ENCODE peak calls at places on chromosome 14, in five cellular contexts. O is activated T-cell treated with anti-CD3 and anti-CD28 coated beads for 1 hour, Y is AG04450, L is T-helper 17 cell, N is T-helper 1 cell. H is an unnamed sample.

GRCh38 chr14:93023802-93024434 is 91.8 kb downstream of the ITPK1 start:
- DNase-seq in O (no peak), Y (no peak), L (no peak), N (no peak), H (no peak)

GRCh38 chr14:77794357-77794756 is 5.6 kb upstream of the ADCK1 start:
- DNase-seq in O (no peak), Y (no peak), L (no peak), N (no peak), H (no peak)

GRCh38 chr14:92538412-92539017 is 24.9 kb downstream of the RIN3 start:
- DNase-seq in O (no peak), Y (no peak), L (no peak), N (no peak), H (no peak)

GRCh38 chr14:29215853-29216252 is 449.3 kb downstream of the FOXG1 start:
- DNase-seq in O (no peak), Y (no peak), L (no peak), N (no peak), H (no peak)

GRCh38 chr14:104291123-104292000 is 153.0 kb downstream of the KIF26A start:
- DNase-seq in O (no peak), Y (no peak), L (no peak), N (no peak), H (peak)

GRCh38 chr14:90344285-90344684 is 12.5 kb upstream of the NRDE2 start:
- DNase-seq in O (no peak), Y (no peak), L (no peak), N (no peak), H (no peak)

GRCh38 chr14:87443039-87443438 is 549.9 kb downstream of the GALC start:
- DNase-seq in O (no peak), Y (no peak), L (no peak), N (no peak), H (no peak)

GRCh38 chr14:31596691-31597090 is 35.5 kb downstream of the NUBPL start:
- DNase-seq in O (no peak), Y (no peak), L (no peak), N (no peak), H (no peak)

GRCh38 chr14:59126714-59127436 is 61.6 kb upstream of the DAAM1 start:
- DNase-seq in O (no peak), Y (no peak), L (no peak), N (peak), H (no peak)

GRCh38 chr14:39267592-39268112 is 33.9 kb downstream of the MIA2 start:
- DNase-seq in O (no peak), Y (no peak), L (no peak), N (peak), H (no peak)

GRCh38 chr14:94372021-94372605 is 16.3 kb downstream of the SERPINA1 start:
- DNase-seq in O (no peak), Y (no peak), L (no peak), N (no peak), H (peak)

GRCh38 chr14:92582706-92583452 is 69.3 kb downstream of the RIN3 start:
- DNase-seq in O (no peak), Y (no peak), L (no peak), N (peak), H (no peak)

GRCh38 chr14:83838221-83838620 is 1691.7 kb upstream of the FLRT2 start:
- DNase-seq in O (no peak), Y (no peak), L (no peak), N (no peak), H (no peak)

GRCh38 chr14:77043177-77043983 is 14.9 kb upstream of the IRF2BPL start:
- DNase-seq in O (no peak), Y (no peak), L (no peak), N (peak), H (peak)

GRCh38 chr14:75453817-75454434 is 26.1 kb downstream of the JDP2 start:
- DNase-seq in O (peak), Y (no peak), L (no peak), N (no peak), H (no peak)

GRCh38 chr14:30266290-30266689 is 292.7 kb upstream of the G2E3 start:
- DNase-seq in O (no peak), Y (no peak), L (no peak), N (no peak), H (no peak)

GRCh38 chr14:105168979-105169507 is 467 bp upstream of the JAG2 start:
- DNase-seq in O (no peak), Y (no peak), L (peak), N (no peak), H (no peak)

GRCh38 chr14:99563749-99564129 is 40.3 kb downstream of the CCDC85C start:
- DNase-seq in O (no peak), Y (no peak), L (no peak), N (no peak), H (no peak)

GRCh38 chr14:59336078-59336477 is 129.1 kb downstream of the GPR135 start:
- DNase-seq in O (no peak), Y (no peak), L (no peak), N (no peak), H (no peak)

GRCh38 chr14:71566276-71566675 is 366.0 kb upstream of the RGS6 start:
- DNase-seq in O (no peak), Y (no peak), L (no peak), N (no peak), H (no peak)

GRCh38 chr14:96584907-96585671 is 82.9 kb downstream of the PAPOLA start:
- DNase-seq in O (no peak), Y (no peak), L (no peak), N (no peak), H (no peak)

H was measured in coronary artery.